ENCODE peak calls at places on chromosomes 3 and 15, in five cellular contexts. One of them, this sample, is unnamed.

GRCh38 chr3:193910886-193911738 is 224.8 kb upstream of the HES1 start:
- DNase-seq in transverse colon: no peak
- DNase-seq in HepG2: no peak
- DNase-seq in lower leg skin: no peak
- DNase-seq in thyroid gland: peak; percentile 62
- DNase-seq in this sample: peak; percentile 39

GRCh38 chr15:36605626-36606263 is 26.3 kb downstream of the CDIN1 start:
- DNase-seq in transverse colon: no peak
- DNase-seq in HepG2: no peak
- DNase-seq in lower leg skin: no peak
- DNase-seq in thyroid gland: no peak
- DNase-seq in this sample: no peak

GRCh38 chr3:72153477-72154314 is 368.7 kb upstream of the PROK2 start:
- DNase-seq in transverse colon: no peak
- DNase-seq in HepG2: no peak
- DNase-seq in lower leg skin: no peak
- DNase-seq in thyroid gland: no peak
- DNase-seq in this sample: no peak

GRCh38 chr3:195774917-195775316 is 36.8 kb downstream of the MUC4 start:
- DNase-seq in transverse colon: peak; percentile 22
- DNase-seq in HepG2: peak; percentile 16
- DNase-seq in lower leg skin: no peak
- DNase-seq in thyroid gland: peak; percentile 76
- DNase-seq in this sample: no peak

GRCh38 chr3:195209083-195209835 is 61.7 kb downstream of the XXYLT1 start:
- DNase-seq in transverse colon: no peak
- DNase-seq in HepG2: no peak
- DNase-seq in lower leg skin: peak; percentile 15
- DNase-seq in thyroid gland: no peak
- DNase-seq in this sample: no peak

GRCh38 chr3:64143399-64144130 is 81.7 kb downstream of the PRICKLE2 start:
- DNase-seq in transverse colon: no peak
- DNase-seq in HepG2: no peak
- DNase-seq in lower leg skin: no peak
- DNase-seq in thyroid gland: no peak
- DNase-seq in this sample: no peak

GRCh38 chr3:131217296-131217741 is 164.3 kb upstream of the NUDT16 start:
- DNase-seq in transverse colon: no peak
- DNase-seq in HepG2: no peak
- DNase-seq in lower leg skin: no peak
- DNase-seq in thyroid gland: no peak
- DNase-seq in this sample: no peak

GRCh38 chr15:48785195-48785594 is 25.7 kb downstream of the CEP152 start:
- DNase-seq in transverse colon: no peak
- DNase-seq in HepG2: no peak
- DNase-seq in lower leg skin: no peak
- DNase-seq in thyroid gland: peak; percentile 84
- DNase-seq in this sample: no peak

GRCh38 chr3:5294360-5294759 is 106.9 kb downstream of the EDEM1 start:
- DNase-seq in transverse colon: no peak
- DNase-seq in HepG2: no peak
- DNase-seq in lower leg skin: no peak
- DNase-seq in thyroid gland: no peak
- DNase-seq in this sample: no peak

GRCh38 chr3:119175869-119176756 is 2.7 kb downstream of the UPK1B start:
- DNase-seq in transverse colon: peak; percentile 56
- DNase-seq in HepG2: no peak
- DNase-seq in lower leg skin: no peak
- DNase-seq in thyroid gland: no peak
- DNase-seq in this sample: peak; percentile 46

GRCh38 chr15:40291088-40291574 is 8.3 kb upstream of the ANKRD63 start:
- DNase-seq in transverse colon: peak; percentile 68
- DNase-seq in HepG2: no peak
- DNase-seq in lower leg skin: no peak
- DNase-seq in thyroid gland: peak; percentile 73
- DNase-seq in this sample: peak; percentile 64

GRCh38 chr3:53071882-53072431 is 26.1 kb upstream of the SFMBT1 start:
- DNase-seq in transverse colon: no peak
- DNase-seq in HepG2: no peak
- DNase-seq in lower leg skin: no peak
- DNase-seq in thyroid gland: no peak
- DNase-seq in this sample: no peak

GRCh38 chr3:162719684-162720341 is 1223.2 kb downstream of the OTOL1 start:
- DNase-seq in transverse colon: no peak
- DNase-seq in HepG2: no peak
- DNase-seq in lower leg skin: no peak
- DNase-seq in thyroid gland: no peak
- DNase-seq in this sample: no peak

GRCh38 chr3:16841906-16842709 is 42.6 kb upstream of the PLCL2 start:
- DNase-seq in transverse colon: peak; percentile 68
- DNase-seq in HepG2: no peak
- DNase-seq in lower leg skin: peak; percentile 33
- DNase-seq in thyroid gland: peak; percentile 35
- DNase-seq in this sample: peak; percentile 64

GRCh38 chr3:110938629-110939028 is 133.0 kb upstream of the NECTIN3 start:
- DNase-seq in transverse colon: no peak
- DNase-seq in HepG2: peak; percentile 83
- DNase-seq in lower leg skin: no peak
- DNase-seq in thyroid gland: no peak
- DNase-seq in this sample: no peak

GRCh38 chr15:79058260-79058850 is 32.2 kb downstream of the RASGRF1 start:
- DNase-seq in transverse colon: no peak
- DNase-seq in HepG2: no peak
- DNase-seq in lower leg skin: no peak
- DNase-seq in thyroid gland: no peak
- DNase-seq in this sample: no peak

GRCh38 chr3:192869131-192870027 is 48.3 kb downstream of the MB21D2 start:
- DNase-seq in transverse colon: no peak
- DNase-seq in HepG2: no peak
- DNase-seq in lower leg skin: peak; percentile 29
- DNase-seq in thyroid gland: no peak
- DNase-seq in this sample: no peak

GRCh38 chr15:89836255-89837133 is 21.8 kb upstream of the ANPEP start:
- DNase-seq in transverse colon: no peak
- DNase-seq in HepG2: no peak
- DNase-seq in lower leg skin: no peak
- DNase-seq in thyroid gland: no peak
- DNase-seq in this sample: no peak

GRCh38 chr3:126353694-126354321 is 3.4 kb downstream of the KLF15 start:
- DNase-seq in transverse colon: no peak
- DNase-seq in HepG2: peak; percentile 29
- DNase-seq in lower leg skin: no peak
- DNase-seq in thyroid gland: no peak
- DNase-seq in this sample: no peak

GRCh38 chr15:85010472-85011209 is 29.0 kb downstream of the PDE8A start:
- DNase-seq in transverse colon: no peak
- DNase-seq in HepG2: no peak
- DNase-seq in lower leg skin: no peak
- DNase-seq in thyroid gland: no peak
- DNase-seq in this sample: no peak

GRCh38 chr15:67170143-67170885 is 84.1 kb downstream of the AAGAB start:
- DNase-seq in transverse colon: no peak
- DNase-seq in HepG2: no peak
- DNase-seq in lower leg skin: no peak
- DNase-seq in thyroid gland: no peak
- DNase-seq in this sample: no peak

GRCh38 chr3:183534249-183534648 is 21.3 kb downstream of the KLHL6 start:
- DNase-seq in transverse colon: no peak
- DNase-seq in HepG2: no peak
- DNase-seq in lower leg skin: no peak
- DNase-seq in thyroid gland: no peak
- DNase-seq in this sample: no peak

GRCh38 chr3:5891721-5892120 is 704.2 kb downstream of the EDEM1 start:
- DNase-seq in transverse colon: no peak
- DNase-seq in HepG2: no peak
- DNase-seq in lower leg skin: no peak
- DNase-seq in thyroid gland: peak; percentile 24
- DNase-seq in this sample: no peak

GRCh38 chr15:74461847-74462511 is 1.0 kb upstream of the UBL7 start:
- DNase-seq in transverse colon: no peak
- DNase-seq in HepG2: no peak
- DNase-seq in lower leg skin: no peak
- DNase-seq in thyroid gland: no peak
- DNase-seq in this sample: no peak

GRCh38 chr3:45976191-45977091 is 19.2 kb downstream of the FYCO1 start:
- DNase-seq in transverse colon: no peak
- DNase-seq in HepG2: no peak
- DNase-seq in lower leg skin: no peak
- DNase-seq in thyroid gland: no peak
- DNase-seq in this sample: no peak

GRCh38 chr15:52783191-52783829 is 6.8 kb downstream of the ONECUT1 start:
- DNase-seq in transverse colon: no peak
- DNase-seq in HepG2: no peak
- DNase-seq in lower leg skin: no peak
- DNase-seq in thyroid gland: peak; percentile 30
- DNase-seq in this sample: no peak

GRCh38 chr3:143242101-143242500 is 122.5 kb downstream of the CHST2 start:
- DNase-seq in transverse colon: no peak
- DNase-seq in HepG2: no peak
- DNase-seq in lower leg skin: no peak
- DNase-seq in thyroid gland: no peak
- DNase-seq in this sample: no peak

DNA sequence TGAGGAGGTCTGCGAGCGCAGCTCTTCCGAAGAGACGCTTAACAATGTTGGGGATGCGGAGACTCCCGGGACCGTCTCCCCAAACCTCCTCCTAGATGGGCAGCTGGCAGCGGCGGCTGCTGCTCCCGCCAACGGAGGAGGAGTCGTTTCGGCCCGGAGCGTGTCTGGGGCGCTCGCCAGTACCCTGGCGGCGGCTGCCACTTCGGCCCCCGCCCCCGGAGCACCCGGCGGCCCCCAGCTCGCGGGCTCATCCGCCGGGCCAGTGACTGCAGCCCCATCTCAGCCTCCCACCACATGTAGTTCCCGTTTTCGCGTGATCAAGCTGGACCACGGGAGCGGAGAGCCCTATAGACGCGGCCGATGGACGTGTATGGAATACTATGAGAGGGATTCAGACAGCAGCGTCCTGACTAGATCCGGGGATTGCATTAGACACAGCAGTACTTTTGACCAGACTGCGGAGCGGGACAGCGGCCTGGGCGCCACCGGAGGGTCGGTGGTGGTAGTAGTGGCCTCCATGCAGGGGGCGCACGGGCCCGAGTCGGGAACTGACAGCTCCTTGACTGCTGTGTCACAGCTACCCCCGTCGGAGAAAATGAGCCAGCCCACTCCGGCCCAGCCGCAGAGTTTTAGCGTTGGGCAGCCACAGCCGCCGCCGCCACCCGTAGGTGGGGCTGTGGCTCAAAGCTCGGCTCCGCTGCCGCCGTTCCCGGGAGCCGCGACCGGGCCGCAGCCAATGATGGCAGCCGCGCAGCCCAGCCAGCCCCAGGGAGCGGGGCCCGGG is 1.6 kb downstream of the TSC22D2 start:
- DNase-seq in transverse colon: peak; percentile 82
- DNase-seq in HepG2: peak; percentile 68
- DNase-seq in lower leg skin: peak; percentile 68
- DNase-seq in thyroid gland: peak; percentile 80
- DNase-seq in this sample: peak; percentile 78
- TF ChIP-seq POLR2A in transverse colon: peak; percentile 60
- TF ChIP-seq POLR2A in HepG2: no peak
- TF ChIP-seq POLR2A in lower leg skin: no peak
- TF ChIP-seq POLR2A in thyroid gland: peak; percentile 53
- TF ChIP-seq POLR2A in this sample: no peak

GRCh38 chr3:84755860-84756259 is 202.9 kb upstream of the CADM2 start:
- DNase-seq in transverse colon: no peak
- DNase-seq in HepG2: no peak
- DNase-seq in lower leg skin: no peak
- DNase-seq in thyroid gland: no peak
- DNase-seq in this sample: no peak

DNA sequence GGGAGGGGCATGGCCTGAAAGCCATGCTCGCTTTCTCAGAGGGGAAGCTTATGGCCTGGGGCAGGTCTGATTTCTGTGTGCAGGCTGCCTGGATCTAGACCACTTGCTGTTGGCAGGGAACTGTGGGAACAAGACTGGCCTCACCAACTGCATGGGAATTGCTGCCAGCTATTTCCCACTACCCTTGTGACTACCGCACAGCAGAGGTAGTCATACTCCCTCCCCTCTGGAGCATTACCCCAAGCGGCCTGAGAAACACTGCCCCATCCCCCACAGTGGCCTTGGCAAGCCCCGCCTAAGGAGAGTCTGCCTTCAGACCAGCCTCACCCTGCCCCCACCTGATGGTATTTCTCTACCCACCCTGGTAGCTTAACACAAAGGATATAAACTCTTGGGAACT is 199.4 kb upstream of the CADM2 start:
- DNase-seq in transverse colon: no peak
- DNase-seq in HepG2: no peak
- DNase-seq in lower leg skin: no peak
- DNase-seq in thyroid gland: no peak
- DNase-seq in this sample: no peak
- TF ChIP-seq POLR2A in transverse colon: no peak
- TF ChIP-seq POLR2A in HepG2: no peak
- TF ChIP-seq POLR2A in lower leg skin: no peak
- TF ChIP-seq POLR2A in thyroid gland: no peak
- TF ChIP-seq POLR2A in this sample: no peak

GRCh38 chr3:43687499-43687811 is 3.3 kb upstream of the ABHD5 start:
- DNase-seq in transverse colon: no peak
- DNase-seq in HepG2: no peak
- DNase-seq in lower leg skin: no peak
- DNase-seq in thyroid gland: no peak
- DNase-seq in this sample: no peak

GRCh38 chr3:43686700-43687498 is 3.8 kb upstream of the ABHD5 start:
- DNase-seq in transverse colon: no peak
- DNase-seq in HepG2: no peak
- DNase-seq in lower leg skin: no peak
- DNase-seq in thyroid gland: no peak
- DNase-seq in this sample: no peak

GRCh38 chr3:43685921-43686320 is 4.8 kb upstream of the ABHD5 start:
- DNase-seq in transverse colon: no peak
- DNase-seq in HepG2: no peak
- DNase-seq in lower leg skin: no peak
- DNase-seq in thyroid gland: no peak
- DNase-seq in this sample: no peak

GRCh38 chr3:43684944-43685343 is 5.8 kb upstream of the ABHD5 start:
- DNase-seq in transverse colon: no peak
- DNase-seq in HepG2: no peak
- DNase-seq in lower leg skin: no peak
- DNase-seq in thyroid gland: no peak
- DNase-seq in this sample: no peak

GRCh38 chr3:43686333-43686699 is 4.4 kb upstream of the ABHD5 start:
- DNase-seq in transverse colon: no peak
- DNase-seq in HepG2: no peak
- DNase-seq in lower leg skin: no peak
- DNase-seq in thyroid gland: no peak
- DNase-seq in this sample: no peak
- TF ChIP-seq POLR2A in transverse colon: no peak
- TF ChIP-seq POLR2A in HepG2: no peak
- TF ChIP-seq POLR2A in lower leg skin: no peak
- TF ChIP-seq POLR2A in thyroid gland: no peak
- TF ChIP-seq POLR2A in this sample: no peak

DNA sequence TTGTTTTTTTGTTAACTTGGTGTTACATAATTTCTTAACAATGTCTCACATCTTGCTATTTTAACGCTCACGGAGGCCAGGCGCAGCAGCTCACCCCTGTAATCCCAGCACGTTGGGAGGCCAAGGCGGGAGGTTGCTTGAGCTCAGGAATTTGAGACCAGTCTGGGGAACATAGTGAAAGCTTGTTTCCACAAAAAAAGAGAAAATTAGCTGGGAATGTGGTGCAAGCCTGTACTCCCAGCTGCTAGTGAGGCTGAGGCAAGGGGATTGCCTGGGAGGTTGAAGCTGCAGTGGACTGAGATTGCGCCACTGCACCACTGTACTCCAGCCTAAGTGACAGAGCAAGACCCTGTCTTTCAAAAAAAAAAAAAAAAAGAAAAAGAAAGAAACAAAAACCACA is 36.9 kb downstream of the FMN1 start:
- DNase-seq in transverse colon: no peak
- DNase-seq in HepG2: no peak
- DNase-seq in lower leg skin: no peak
- DNase-seq in thyroid gland: no peak
- DNase-seq in this sample: no peak
- TF ChIP-seq POLR2A in transverse colon: no peak
- TF ChIP-seq POLR2A in HepG2: no peak
- TF ChIP-seq POLR2A in lower leg skin: no peak
- TF ChIP-seq POLR2A in thyroid gland: no peak
- TF ChIP-seq POLR2A in this sample: no peak